ENCODE peak calls at places on chromosomes 4 and X, in four cellular contexts. P is HepG2, K is GM12878, N is K562. C is an unnamed sample.
A peak's percentile ranks its signal among the peaks of the same experiment; 100 is the strongest.

GRCh38 chrX:21926116-21926515 is 14.4 kb upstream of the SMS start:
- DNase-seq in K (no peak), N (no peak), P (no peak), C (no peak)

GRCh38 chrX:154748712-154749339 is 2.1 kb downstream of the GAB3 start:
- DNase-seq in K (no peak), N (peak; percentile 85), P (peak; percentile 32), C (no peak)

GRCh38 chr4:182507808-182508207 is 264.6 kb downstream of the TENM3 start:
- DNase-seq in P (no peak), K (no peak), N (no peak), C (no peak)

GRCh38 chrX:143340190-143340589 is 177.1 kb downstream of the SPANXN3 start:
- DNase-seq in K (no peak), N (no peak), P (no peak), C (no peak)

GRCh38 chr4:183995489-183996049 is 90.5 kb downstream of the STOX2 start:
- DNase-seq in P (no peak), K (no peak), N (no peak), C (no peak)

GRCh38 chrX:124217289-124218251 is 114.9 kb upstream of the TEX13D start:
- DNase-seq in P (peak; percentile 66), K (no peak), N (peak; percentile 14), C (no peak)

GRCh38 chr4:142815834-142816233 is 30.3 kb downstream of the INPP4B start:
- DNase-seq in K (no peak), P (no peak), N (no peak), C (no peak)

GRCh38 chr4:114481856-114482255 is 116.8 kb upstream of the UGT8 start:
- DNase-seq in N (no peak), K (no peak), P (no peak), C (no peak)

GRCh38 chr4:4781936-4782754 is 77.3 kb upstream of the MSX1 start:
- DNase-seq in K (no peak), N (no peak), P (no peak), C (no peak)

GRCh38 chr4:81257841-81258240 is 42.8 kb upstream of the PRKG2 start:
- DNase-seq in K (no peak), N (no peak), P (no peak), C (no peak)

GRCh38 chrX:106619797-106620196 is 8.0 kb downstream of the RADX start:
- DNase-seq in P (no peak), N (peak; percentile 1), K (no peak), C (no peak)

GRCh38 chrX:54843050-54843449 is 35.5 kb downstream of the MAGED2 start:
- DNase-seq in K (no peak), P (no peak), N (no peak), C (no peak)

GRCh38 chr4:177190995-177191568 is 118.6 kb upstream of the NEIL3 start:
- DNase-seq in N (no peak), P (no peak), K (no peak), C (no peak)

GRCh38 chr4:3243066-3243775 is 5.7 kb upstream of the MSANTD1 start:
- DNase-seq in K (no peak), N (no peak), P (no peak), C (no peak)

GRCh38 chr4:8156617-8157016 is 2.0 kb downstream of the ABLIM2 start:
- DNase-seq in N (no peak), P (peak; percentile 12), K (no peak), C (no peak)

GRCh38 chr4:91502365-91502764 is 801.4 kb upstream of the GRID2 start:
- DNase-seq in P (peak; percentile 1), K (no peak), N (no peak), C (no peak)

GRCh38 chrX:38326086-38326485 is 1.2 kb downstream of the RPGR start:
- DNase-seq in K (no peak), P (no peak), N (no peak), C (no peak)

GRCh38 chr4:18754180-18754579 is 732.6 kb upstream of the LCORL start:
- DNase-seq in N (no peak), K (no peak), P (no peak), C (peak; percentile 3)

GRCh38 chr4:156294577-156294976 is 340.9 kb upstream of the CTSO start:
- DNase-seq in N (no peak), K (no peak), P (peak; percentile 35), C (no peak)

GRCh38 chrX:13685126-13685763 is 3.7 kb upstream of the RAB9A start:
- DNase-seq in K (no peak), P (no peak), N (no peak), C (no peak)
- TF ChIP-seq BRCA1 in K (no peak), P (no peak), N (no peak), C (no peak)

GRCh38 chrX:118729043-118729652 is 1.7 kb downstream of the IL13RA1 start:
- DNase-seq in N (no peak), K (no peak), P (no peak), C (no peak)

GRCh38 chrX:118724775-118725174 is 2.6 kb upstream of the IL13RA1 start:
- DNase-seq in P (peak; percentile 16), N (peak; percentile 68), K (no peak), C (no peak)

GRCh38 chrX:118730500-118731247 is 3.3 kb downstream of the IL13RA1 start:
- DNase-seq in N (no peak), K (no peak), P (no peak), C (no peak)

GRCh38 chrX:118726887-118727685 is at the start of gene IL13RA1:
- DNase-seq in P (peak; percentile 93), N (peak; percentile 91), K (no peak), C (peak; percentile 29)

GRCh38 chrX:118727686-118728339 is 407 bp downstream of the IL13RA1 start:
- DNase-seq in N (peak; percentile 20), P (peak; percentile 10), K (no peak), C (no peak)
- TF ChIP-seq CEBPB in N (no peak), P (no peak), K (no peak), C (no peak)

GRCh38 chr4:110533940-110534339 is 58.0 kb downstream of the ENPEP start:
- DNase-seq in N (no peak), P (peak; percentile 74), K (no peak), C (no peak)
- TF ChIP-seq BRCA1 in N (no peak), P (no peak), K (no peak), C (no peak)

GRCh38 chrX:118526149-118526548 is 30.5 kb downstream of the DOCK11 start:
- DNase-seq in K (no peak), P (no peak), N (peak; percentile 41), C (no peak)

GRCh38 chrX:118525146-118525725 is 29.6 kb downstream of the DOCK11 start:
- DNase-seq in P (no peak), N (no peak), K (no peak), C (no peak)

GRCh38 chrX:118530537-118530936 is 34.9 kb downstream of the DOCK11 start:
- DNase-seq in K (no peak), N (no peak), P (no peak), C (no peak)

GRCh38 chrX:118524344-118524743 is 28.7 kb downstream of the DOCK11 start:
- DNase-seq in N (no peak), P (no peak), K (no peak), C (no peak)

GRCh38 chrX:118528089-118528753 is 32.6 kb downstream of the DOCK11 start:
- DNase-seq in P (no peak), K (peak; percentile 47), N (no peak), C (no peak)
- TF ChIP-seq CEBPB in P (no peak), K (no peak), N (no peak), C (no peak)

GRCh38 chr4:73741140-73741749 is 876 bp downstream of the CXCL8 start:
- DNase-seq in P (no peak), N (no peak), K (no peak), C (no peak)

GRCh38 chr4:73742776-73743175 is 2.4 kb downstream of the CXCL8 start:
- DNase-seq in K (no peak), P (no peak), N (no peak), C (no peak)

GRCh38 chr4:73743825-73744602 is 3.6 kb downstream of the CXCL8 start:
- DNase-seq in N (no peak), P (no peak), K (no peak), C (no peak)

GRCh38 chr4:73735231-73735630 is 5.1 kb upstream of the CXCL8 start:
- DNase-seq in K (peak; percentile 79), N (peak; percentile 29), P (no peak), C (no peak)

GRCh38 chr4:73740353-73740778 is at the start of gene CXCL8:
- DNase-seq in N (peak; percentile 75), K (no peak), P (peak; percentile 53), C (no peak)
- TF ChIP-seq BRCA1 in N (no peak), K (no peak), P (no peak), C (no peak)

GRCh38 chr4:162837241-162837640 is 329.4 kb downstream of the NAF1 start:
- DNase-seq in K (no peak), N (no peak), P (no peak), C (no peak)

GRCh38 chr4:162839814-162840213 is 326.9 kb downstream of the NAF1 start:
- DNase-seq in P (peak; percentile 3), N (peak; percentile 4), K (no peak), C (no peak)

GRCh38 chr4:162837679-162838078 is 329.0 kb downstream of the NAF1 start:
- DNase-seq in N (no peak), P (no peak), K (no peak), C (no peak)

GRCh38 chr4:162838671-162839070 is 328.0 kb downstream of the NAF1 start:
- DNase-seq in P (no peak), N (no peak), K (no peak), C (no peak)

GRCh38 chr4:162836773-162837172 is 329.9 kb downstream of the NAF1 start:
- DNase-seq in P (no peak), K (no peak), N (no peak), C (no peak)
- TF ChIP-seq CEBPB in P (no peak), K (no peak), N (no peak), C (no peak)

GRCh38 chr4:107719211-107719926 is 665 bp downstream of the PAPSS1 start:
- DNase-seq in P (peak; percentile 77), K (no peak), N (peak; percentile 34), C (no peak)
- TF ChIP-seq BRCA1 in P (no peak), K (no peak), N (no peak), C (no peak)

C was measured in H1.